ENCODE peak calls at places on chromosomes 7 and 10, in seven cellular contexts. C is SK-N-SH, O is GM23338, B is stomach, E is transverse colon, Z is Panc1, M is sigmoid colon. W is an unnamed sample.

GRCh38 chr7:19533266-19533665 is 175.6 kb downstream of the POLR1F start:
- DNase-seq in Z (no peak), C (no peak), O (no peak), M (no peak), B (no peak), E (no peak), W (no peak)

GRCh38 chr7:23020742-23021401 is 6.9 kb upstream of the HYCC1 start:
- DNase-seq in Z (no peak), O (no peak), E (no peak), M (peak; percentile 73), B (no peak), C (no peak), W (no peak)

GRCh38 chr7:132410385-132410784 is 165.9 kb downstream of the PLXNA4 start:
- DNase-seq in C (no peak), E (no peak), O (no peak), M (no peak), Z (no peak), B (no peak), W (no peak)

GRCh38 chr10:69446229-69446628 is 5.0 kb upstream of the TSPAN15 start:
- DNase-seq in E (no peak), M (peak; percentile 22), C (no peak), B (no peak), O (no peak), Z (no peak), W (no peak)

GRCh38 chr7:102412548-102412947 is 16.4 kb downstream of the PRKRIP1 start:
- DNase-seq in C (peak; percentile 73), E (peak; percentile 37), O (peak; percentile 80), B (no peak), M (no peak), Z (no peak), W (peak; percentile 49)

GRCh38 chr10:4704034-4704545 is 121.9 kb upstream of the AKR1E2 start:
- DNase-seq in E (peak; percentile 17), Z (peak; percentile 80), B (no peak), O (no peak), C (no peak), M (no peak), W (no peak)

GRCh38 chr7:2595258-2595860 is 36.4 kb upstream of the TTYH3 start:
- DNase-seq in Z (no peak), B (no peak), O (no peak), E (no peak), C (no peak), M (no peak), W (no peak)

GRCh38 chr7:176786-177185 is 15.6 kb upstream of the FAM20C start:
- DNase-seq in Z (no peak), O (no peak), C (no peak), E (no peak), M (no peak), B (no peak), W (no peak)

GRCh38 chr7:108067844-108068243 is 62.3 kb downstream of the LAMB4 start:
- DNase-seq in Z (no peak), M (no peak), O (no peak), C (no peak), E (no peak), B (no peak), W (no peak)

GRCh38 chr10:81018898-81019890 is 481.5 kb downstream of the SH2D4B start:
- DNase-seq in B (no peak), Z (peak; percentile 25), O (peak; percentile 84), C (peak; percentile 42), M (no peak), E (no peak), W (peak; percentile 19)

GRCh38 chr7:29968683-29969457 is 20.7 kb downstream of the SCRN1 start:
- DNase-seq in M (no peak), O (no peak), B (no peak), E (no peak), C (no peak), Z (no peak), W (no peak)

GRCh38 chr7:87934699-87935372 is 785 bp downstream of the ADAM22 start:
- DNase-seq in O (peak; percentile 63), E (peak; percentile 11), Z (no peak), C (peak; percentile 81), M (no peak), B (no peak), W (no peak)

GRCh38 chr10:77504870-77505257 is 132.7 kb downstream of the KCNMA1 start:
- DNase-seq in Z (peak; percentile 83), C (no peak), B (no peak), O (no peak), E (no peak), M (no peak), W (no peak)

GRCh38 chr10:70404906-70405824 is 1.2 kb downstream of the EIF4EBP2 start:
- DNase-seq in O (peak; percentile 52), Z (no peak), M (peak; percentile 98), B (peak; percentile 74), E (peak; percentile 79), C (peak; percentile 60), W (peak; percentile 90)

GRCh38 chr7:22445140-22445722 is 54.8 kb downstream of the STEAP1B start:
- DNase-seq in C (no peak), B (peak; percentile 44), Z (no peak), M (peak; percentile 80), O (peak; percentile 36), E (peak; percentile 83), W (peak; percentile 68)

GRCh38 chr10:112584276-112584675 is 137.3 kb downstream of the VTI1A start:
- DNase-seq in C (no peak), Z (no peak), O (no peak), B (no peak), E (no peak), M (no peak), W (no peak)

GRCh38 chr7:45180084-45180986 is 22.7 kb downstream of the RAMP3 start:
- DNase-seq in B (no peak), E (no peak), Z (no peak), O (no peak), M (peak; percentile 48), C (no peak), W (no peak)

GRCh38 chr10:126014309-126014708 is 117.9 kb downstream of the FANK1 start:
- DNase-seq in O (no peak), Z (no peak), M (no peak), B (no peak), C (no peak), E (no peak), W (no peak)

GRCh38 chr10:25178411-25178810 is 3.6 kb downstream of the GPR158 start:
- DNase-seq in Z (no peak), C (no peak), E (no peak), B (no peak), M (no peak), O (no peak), W (no peak)

GRCh38 chr7:3649250-3649649 is 348.2 kb downstream of the SDK1 start:
- DNase-seq in C (peak; percentile 29), B (no peak), Z (no peak), M (no peak), E (no peak), O (no peak), W (no peak)

GRCh38 chr7:77760809-77761453 is 37.3 kb downstream of the TMEM60 start:
- DNase-seq in C (no peak), E (no peak), Z (no peak), O (no peak), M (no peak), B (no peak), W (no peak)

GRCh38 chr10:93620925-93621324 is 8.6 kb downstream of the PDE6C start:
- DNase-seq in E (no peak), O (no peak), B (no peak), M (no peak), C (no peak), Z (no peak), W (no peak)

DNA sequence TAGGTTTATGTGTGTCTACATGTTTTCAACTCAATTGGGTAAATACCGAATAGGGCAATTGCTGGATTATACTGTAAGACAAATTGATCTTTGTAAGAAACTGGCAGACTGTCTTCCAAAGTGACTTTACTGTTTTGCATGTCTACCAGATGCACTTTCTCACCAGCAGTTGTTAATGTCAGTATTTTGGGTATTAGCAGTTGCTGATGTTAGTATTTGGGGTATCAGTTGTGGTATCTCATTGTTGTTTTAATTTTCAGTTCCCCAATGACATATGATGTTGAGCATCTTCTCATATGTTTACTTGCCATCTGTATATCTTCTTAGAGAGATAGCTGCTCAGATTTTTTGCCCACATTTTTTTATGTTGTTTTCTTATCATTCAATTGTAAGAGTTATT is 10.6 kb downstream of the PDE6C start:
- DNase-seq in E (no peak), C (no peak), Z (no peak), O (no peak), B (no peak), M (no peak), W (no peak)
- H3K4me3 ChIP-seq in E (no peak overlapping the region), C (no peak overlapping the region), Z (no peak overlapping the region), O (no peak overlapping the region), B (no peak overlapping the region), M (no peak overlapping the region), W (no peak overlapping the region)

GRCh38 chr7:73700070-73700423 is 16.6 kb downstream of the BUD23 start:
- DNase-seq in O (no peak), B (no peak), C (no peak), Z (no peak), E (no peak), M (no peak), W (no peak)
- TF ChIP-seq POLR2AphosphoS5 in O (peak; percentile 27), B (no peak), C (no peak), Z (no peak), E (no peak), M (no peak), W (no peak)

GRCh38 chr10:114768394-114768786 is 53.2 kb upstream of the FHIP2A start:
- DNase-seq in B (no peak), C (no peak), O (peak; percentile 53), E (peak; percentile 22), M (no peak), Z (no peak), W (no peak)
- H3K4me3 ChIP-seq in B (peak overlapping the region; percentile 79), C (peak overlapping the region; percentile 64), O (peak overlapping the region; percentile 79), E (peak overlapping the region; percentile 65), M (peak overlapping the region; percentile 62), Z (peak overlapping the region; percentile 57), W (peak overlapping the region; percentile 48)

GRCh38 chr10:31001740-31002139 is 29.9 kb downstream of the ZNF438 start:
- DNase-seq in B (no peak), O (no peak), E (no peak), C (no peak), Z (no peak), M (no peak), W (no peak)

GRCh38 chr10:31000867-31001266 is 30.8 kb downstream of the ZNF438 start:
- DNase-seq in B (no peak), C (no peak), M (no peak), E (no peak), Z (no peak), O (no peak), W (no peak)

GRCh38 chr10:31010062-31010461 is 21.6 kb downstream of the ZNF438 start:
- DNase-seq in M (no peak), Z (no peak), E (no peak), B (no peak), C (no peak), O (no peak), W (no peak)

GRCh38 chr10:31000071-31000787 is 31.4 kb downstream of the ZNF438 start:
- DNase-seq in M (no peak), E (no peak), O (no peak), B (no peak), C (no peak), Z (no peak), W (no peak)

DNA sequence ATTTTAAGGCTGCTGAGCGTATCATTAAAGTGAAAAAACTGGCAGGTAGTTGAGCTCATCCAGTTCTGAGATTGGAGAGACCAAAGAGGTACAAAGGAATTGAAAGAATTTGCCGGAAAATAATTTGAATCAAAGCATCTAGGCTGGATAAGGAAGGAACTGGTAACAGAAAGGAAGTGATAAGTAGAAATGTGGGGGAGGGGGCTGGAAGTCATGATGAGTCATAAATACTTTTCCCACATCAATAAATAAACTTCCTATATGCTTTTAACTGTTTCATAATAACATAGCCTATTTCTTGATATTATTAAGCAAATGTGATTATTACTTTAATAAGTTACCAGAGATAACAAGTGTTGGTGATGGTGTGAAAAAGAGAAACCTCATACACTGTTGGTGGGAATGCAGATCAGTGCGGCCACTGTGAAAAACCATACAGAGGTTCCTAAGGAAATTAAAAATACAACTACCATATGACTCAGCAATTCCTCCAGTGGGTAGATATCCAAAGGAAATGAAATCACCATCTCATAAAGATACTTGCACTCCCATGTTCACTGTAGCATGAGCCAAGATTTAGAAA is 27.0 kb downstream of the ZNF438 start:
- DNase-seq in B (no peak), Z (no peak), E (no peak), C (no peak), M (no peak), O (no peak), W (no peak)
- TF ChIP-seq POLR2AphosphoS5 in B (no peak), Z (no peak), E (no peak), C (no peak), M (no peak), O (no peak), W (no peak)

W was measured in prostate gland.